ENCODE peak calls at places on chromosomes 2 and 18, in six cellular contexts. X, B, Z, R, S and T are unnamed samples.

GRCh38 chr2:54409752-54410151 is 46.4 kb upstream of the SPTBN1 start:
- DNase-seq in X (no peak), B (no peak), Z (no peak), R (no peak), S (no peak), T (no peak)

GRCh38 chr2:207505728-207506127 is 24.0 kb upstream of the CREB1 start:
- DNase-seq in X (no peak), B (no peak), Z (no peak), R (no peak), S (no peak), T (no peak)

GRCh38 chr18:58119819-58120218 is 75.8 kb downstream of the NEDD4L start:
- DNase-seq in X (no peak), B (no peak), Z (no peak), R (no peak), S (no peak), T (no peak)

GRCh38 chr2:143477724-143478443 is 348.7 kb downstream of the ARHGAP15 start:
- DNase-seq in X (no peak), B (peak), Z (no peak), R (no peak), S (no peak), T (no peak)

GRCh38 chr2:220930542-220931076 is 641.5 kb downstream of the EPHA4 start:
- DNase-seq in X (no peak), B (no peak), Z (no peak), R (no peak), S (no peak), T (no peak)

GRCh38 chr2:218799990-218800389 is 18.0 kb downstream of the CYP27A1 start:
- DNase-seq in X (no peak), B (no peak), Z (no peak), R (no peak), S (no peak), T (no peak)

GRCh38 chr2:165572155-165572554 is 102.7 kb downstream of the CSRNP3 start:
- DNase-seq in X (no peak), B (no peak), Z (no peak), R (no peak), S (no peak), T (no peak)

GRCh38 chr2:152409691-152410597 is 75.0 kb downstream of the FMNL2 start:
- DNase-seq in X (no peak), B (no peak), Z (no peak), R (no peak), S (no peak), T (no peak)

GRCh38 chr2:39855856-39856255 is 76.8 kb upstream of the THUMPD2 start:
- DNase-seq in X (no peak), B (no peak), Z (no peak), R (no peak), S (no peak), T (no peak)

GRCh38 chr2:86492057-86492456 is 50.9 kb downstream of the KDM3A start:
- DNase-seq in X (no peak), B (no peak), Z (no peak), R (no peak), S (no peak), T (no peak)

GRCh38 chr2:169478339-169478738 is 955 bp upstream of the BBS5 start:
- DNase-seq in X (no peak), B (no peak), Z (no peak), R (peak), S (no peak), T (no peak)

GRCh38 chr2:12488365-12488972 is 228.3 kb upstream of the TRIB2 start:
- DNase-seq in X (no peak), B (no peak), Z (no peak), R (no peak), S (no peak), T (no peak)

GRCh38 chr18:74951165-74951760 is 257.7 kb downstream of the PTGR3 start:
- DNase-seq in X (no peak), B (peak), Z (no peak), R (peak), S (no peak), T (no peak)

GRCh38 chr2:106857882-106858478 is 28.0 kb downstream of the ST6GAL2 start:
- DNase-seq in X (no peak), B (no peak), Z (no peak), R (no peak), S (no peak), T (no peak)

GRCh38 chr2:37527362-37527761 is 144.1 kb downstream of the CDC42EP3 start:
- DNase-seq in X (no peak), B (no peak), Z (no peak), R (no peak), S (no peak), T (no peak)

GRCh38 chr2:71963295-71963694 is 184.4 kb downstream of the CYP26B1 start:
- DNase-seq in X (no peak), B (no peak), Z (no peak), R (no peak), S (no peak), T (no peak)

DNA sequence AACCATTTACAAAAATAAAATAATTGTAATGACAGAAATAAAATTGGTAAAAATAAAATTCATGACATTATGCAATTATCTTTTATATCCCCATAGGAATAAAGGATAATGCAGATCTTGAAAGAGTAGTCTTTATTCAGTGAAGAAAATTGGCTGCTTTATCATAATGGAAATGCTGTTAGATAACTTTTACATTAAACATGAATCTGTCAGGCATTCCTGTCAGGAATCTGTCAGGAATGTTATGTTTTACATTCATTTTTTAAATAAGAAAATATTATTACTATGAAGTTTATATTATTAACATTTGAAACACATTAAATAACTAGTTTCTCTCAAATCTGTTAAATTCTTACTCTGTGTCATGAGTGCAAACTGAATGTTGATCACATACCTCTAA is 1024.7 kb upstream of the TMEFF2 start:
- DNase-seq in X (no peak), B (no peak), Z (no peak), R (no peak), S (no peak), T (no peak)
- TF ChIP-seq POLR2AphosphoS5 in X (no peak), B (no peak), Z (no peak), R (no peak), S (no peak), T (no peak)

GRCh38 chr18:12657048-12657848 is 659 bp downstream of the SPIRE1 start:
- DNase-seq in X (peak), B (no peak), Z (peak), R (peak), S (no peak), T (peak)
- TF ChIP-seq POLR2AphosphoS5 in X (no peak), B (no peak), Z (no peak), R (peak), S (no peak), T (no peak)

DNA sequence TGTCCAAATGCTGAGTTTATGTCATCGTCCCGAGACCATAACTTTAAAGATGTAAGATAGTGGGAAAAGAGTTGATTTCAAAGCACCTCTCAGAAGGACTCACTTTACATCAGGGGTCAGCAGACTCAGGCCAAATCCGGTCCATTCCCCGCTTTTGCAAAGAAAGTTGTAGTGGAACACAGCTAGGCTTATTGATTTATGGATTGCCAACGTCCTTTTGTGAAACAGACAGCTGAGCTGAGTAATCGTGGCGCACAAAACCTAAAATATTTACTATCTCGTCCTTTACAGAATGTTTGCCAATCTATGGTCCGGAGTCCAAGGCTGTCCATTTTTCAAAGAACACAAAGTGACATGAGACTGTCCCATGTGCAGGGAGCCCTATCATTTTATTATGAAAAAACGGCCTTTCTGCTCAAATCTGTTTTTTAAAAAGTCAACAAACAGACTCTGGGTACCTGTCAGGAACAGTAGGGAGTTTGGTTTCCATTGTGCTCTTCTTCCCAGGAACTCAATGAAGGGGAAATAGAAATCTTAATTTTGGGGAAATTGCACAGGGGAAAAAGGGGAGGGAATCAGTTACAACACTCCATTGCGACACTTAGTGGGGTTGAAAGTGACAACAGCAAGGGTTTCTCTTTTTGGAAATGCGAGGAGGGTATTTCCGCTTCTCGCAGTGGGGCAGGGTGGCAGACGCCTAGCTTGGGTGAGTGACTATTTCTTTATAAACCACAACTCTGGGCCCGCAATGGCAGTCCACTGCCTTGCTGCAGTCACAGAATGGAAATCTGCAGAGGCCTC is at the start of gene IL1RN:
- DNase-seq in X (no peak), B (no peak), Z (no peak), R (no peak), S (no peak), T (no peak)
- TF ChIP-seq POLR2AphosphoS5 in X (no peak), B (no peak), Z (no peak), R (no peak), S (no peak), T (no peak)

DNA sequence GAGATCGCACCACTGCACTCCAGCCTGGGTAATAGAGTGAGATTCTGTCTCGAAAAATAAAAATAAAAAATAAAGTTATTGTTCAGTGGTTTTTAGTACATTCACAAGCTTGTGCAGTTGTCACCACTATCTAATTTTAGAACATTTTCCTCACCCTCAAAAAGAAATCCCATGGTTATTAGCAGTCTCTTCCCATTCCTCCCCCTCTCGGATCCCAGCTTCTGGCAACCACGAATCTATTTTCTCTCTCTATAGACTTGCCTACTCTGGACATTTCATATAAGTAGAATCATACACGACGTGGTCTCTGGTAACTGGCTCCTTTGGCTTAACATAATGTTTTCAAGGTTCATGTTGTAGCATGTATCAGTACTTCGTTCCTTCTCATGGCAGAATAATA is 38.6 kb downstream of the CABLES1 start:
- DNase-seq in X (no peak), B (no peak), Z (no peak), R (no peak), S (no peak), T (no peak)
- TF ChIP-seq POLR2AphosphoS5 in X (no peak), B (no peak), Z (no peak), R (no peak), S (no peak), T (no peak)

GRCh38 chr18:8247700-8248099 is 361.5 kb upstream of the RAB12 start:
- DNase-seq in X (no peak), B (no peak), Z (no peak), R (no peak), S (no peak), T (no peak)

GRCh38 chr18:8253943-8254342 is 355.3 kb upstream of the RAB12 start:
- DNase-seq in X (no peak), B (no peak), Z (no peak), R (no peak), S (no peak), T (no peak)

GRCh38 chr18:8252371-8252770 is 356.9 kb upstream of the RAB12 start:
- DNase-seq in X (no peak), B (no peak), Z (no peak), R (no peak), S (no peak), T (no peak)

DNA sequence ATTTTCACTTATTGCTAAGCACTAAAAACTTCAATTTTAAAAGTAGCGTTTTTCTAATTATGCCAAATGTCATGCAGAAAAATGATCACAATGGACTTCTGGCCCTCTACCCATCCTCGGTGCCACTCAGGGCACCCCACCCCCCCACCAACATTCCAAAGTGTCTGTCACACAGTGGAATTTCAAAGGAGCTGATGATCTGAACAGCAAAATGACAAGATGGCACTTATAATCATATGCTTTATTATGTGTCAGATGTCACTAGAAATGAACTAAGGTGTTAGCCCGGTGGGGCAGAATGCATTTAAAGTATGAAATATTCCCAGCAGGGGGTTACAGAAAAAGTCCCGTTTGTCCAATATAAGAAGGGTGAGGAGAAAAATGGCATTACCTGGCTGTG is 360.7 kb upstream of the RAB12 start:
- DNase-seq in X (no peak), B (no peak), Z (no peak), R (no peak), S (no peak), T (no peak)
- TF ChIP-seq POLR2AphosphoS5 in X (no peak), B (no peak), Z (no peak), R (no peak), S (no peak), T (no peak)